ENCODE peak calls at places on chromosomes 5 and 9, in ten cellular contexts. N is NCI-H1930; F is A172; I is upper lobe of right lung; C is NAMALWA; B is stimulated activated CD4-positive, alpha-beta T cell treated with anti-CD3 and anti-CD28 coated beads, Interleukin-12 subunit alpha, Interleukin-12 subunit beta, amount 100 ng/mL, for 4 hours; G is type B pancreatic cell; Z is stimulated activated CD8-positive, alpha-beta memory T cell treated with anti-CD3 and anti-CD28 coated beads, Interleukin-7, amount 100 ng/mL, for 48 hours; R is MV-4-11; A is T-helper 1 cell. Y is an unnamed sample.

GRCh38 chr9:92489209-92489608 is 6.9 kb upstream of the ASPN start:
- DNase-seq in A (no peak), C (no peak), I (no peak), Z (no peak), N (no peak), R (no peak), F (peak; percentile 13), B (no peak), G (no peak), Y (no peak)

GRCh38 chr5:73496984-73497457 is 1.2 kb upstream of the BTF3 start:
- DNase-seq in G (no peak), B (no peak), Z (no peak), R (peak; percentile 69), I (no peak), C (peak; percentile 88), N (peak; percentile 38), F (peak; percentile 83), A (no peak), Y (peak; percentile 85)

GRCh38 chr9:117374076-117374740 is 40.6 kb downstream of the ASTN2 start:
- DNase-seq in B (no peak), C (no peak), F (no peak), G (no peak), N (no peak), R (no peak), A (no peak), Z (no peak), I (no peak), Y (no peak)

GRCh38 chr5:147567917-147568598 is 58.2 kb upstream of the DPYSL3 start:
- DNase-seq in Z (no peak), G (no peak), C (no peak), N (no peak), F (peak; percentile 99), R (no peak), I (no peak), A (no peak), B (no peak), Y (no peak)

GRCh38 chr5:173950829-173951228 is 38.1 kb upstream of the C5orf47 start:
- DNase-seq in A (no peak), G (no peak), C (no peak), B (no peak), Z (no peak), I (no peak), F (no peak), R (no peak), N (no peak), Y (no peak)

GRCh38 chr9:98121096-98121495 is 2.1 kb upstream of the TRIM14 start:
- DNase-seq in R (no peak), I (no peak), G (no peak), C (no peak), A (no peak), F (no peak), Z (no peak), B (no peak), N (no peak), Y (peak; percentile 6)

GRCh38 chr9:37209431-37210386 is 89.3 kb downstream of the ZCCHC7 start:
- DNase-seq in G (no peak), Z (no peak), R (peak; percentile 16), F (no peak), I (no peak), N (no peak), A (no peak), B (no peak), C (peak; percentile 51), Y (no peak)

GRCh38 chr9:6873862-6874261 is 116.1 kb downstream of the KDM4C start:
- DNase-seq in N (no peak), R (no peak), B (no peak), A (no peak), G (no peak), C (no peak), Z (no peak), F (no peak), I (no peak), Y (no peak)

GRCh38 chr5:116076496-116076895 is 8.3 kb upstream of the COMMD10 start:
- DNase-seq in N (no peak), B (no peak), R (peak; percentile 88), C (peak; percentile 78), F (no peak), A (no peak), I (no peak), G (no peak), Z (no peak), Y (no peak)

GRCh38 chr9:9719373-9720112 is 893.3 kb downstream of the PTPRD start:
- DNase-seq in N (no peak), G (no peak), Z (no peak), R (no peak), I (no peak), A (no peak), C (no peak), B (no peak), F (no peak), Y (no peak)

GRCh38 chr5:128770907-128771306 is 194.4 kb upstream of the SLC27A6 start:
- DNase-seq in R (peak; percentile 30), I (no peak), A (no peak), B (no peak), F (no peak), N (no peak), G (no peak), Z (no peak), C (no peak), Y (no peak)

GRCh38 chr9:90734631-90735030 is 67.0 kb upstream of the SYK start:
- DNase-seq in R (no peak), N (no peak), C (no peak), A (no peak), Z (no peak), B (no peak), G (no peak), I (no peak), F (no peak), Y (no peak)

GRCh38 chr5:77426670-77427069 is 65.4 kb downstream of the WDR41 start:
- DNase-seq in N (no peak), R (no peak), A (no peak), C (no peak), Z (no peak), F (peak; percentile 31), I (no peak), G (no peak), B (no peak), Y (no peak)

GRCh38 chr5:59673438-59674058 is 220.0 kb downstream of the PDE4D start:
- DNase-seq in A (no peak), C (peak; percentile 62), G (no peak), B (no peak), R (peak; percentile 22), N (no peak), F (peak; percentile 55), I (no peak), Z (no peak), Y (peak; percentile 41)

GRCh38 chr5:41335596-41335995 is 122.3 kb upstream of the C6 start:
- DNase-seq in I (no peak), G (no peak), Z (no peak), C (no peak), F (no peak), N (no peak), R (no peak), A (no peak), B (no peak), Y (no peak)

GRCh38 chr9:93591706-93592388 is 15.5 kb downstream of the PHF2 start:
- DNase-seq in C (no peak), Z (no peak), G (no peak), R (no peak), F (no peak), N (no peak), B (no peak), I (no peak), A (no peak), Y (no peak)

GRCh38 chr5:124825983-124826337 is 79.5 kb upstream of the ZNF608 start:
- DNase-seq in B (no peak), I (no peak), G (no peak), C (no peak), R (no peak), Z (no peak), N (no peak), A (no peak), F (no peak), Y (no peak)

GRCh38 chr9:124480621-124480981 is 26.6 kb downstream of the NR5A1 start:
- DNase-seq in R (peak; percentile 43), N (no peak), F (no peak), B (no peak), Z (no peak), I (no peak), A (no peak), G (no peak), C (peak; percentile 79), Y (no peak)

GRCh38 chr9:92611621-92612275 is 58.2 kb downstream of the IPPK start:
- DNase-seq in F (no peak), C (no peak), N (no peak), G (no peak), R (no peak), A (no peak), B (no peak), I (no peak), Z (no peak), Y (no peak)

GRCh38 chr5:36398137-36398536 is 96.4 kb upstream of the RANBP3L start:
- DNase-seq in Z (no peak), B (no peak), F (no peak), A (no peak), C (peak; percentile 46), G (no peak), N (peak; percentile 21), R (peak; percentile 45), I (no peak), Y (no peak)

GRCh38 chr9:127498298-127498697 is 47.0 kb downstream of the LRSAM1 start:
- DNase-seq in B (no peak), R (no peak), Z (no peak), A (no peak), C (no peak), N (no peak), G (no peak), F (no peak), I (no peak), Y (no peak)

GRCh38 chr5:66585291-66585690 is 10.9 kb upstream of the MAST4 start:
- DNase-seq in G (no peak), A (no peak), N (no peak), I (no peak), C (no peak), R (no peak), Z (no peak), B (no peak), F (no peak), Y (no peak)

GRCh38 chr5:132063090-132063911 is 2.8 kb downstream of the IL3 start:
- DNase-seq in F (peak; percentile 64), R (peak; percentile 78), Z (no peak), A (peak; percentile 57), I (peak; percentile 83), G (peak; percentile 82), B (peak; percentile 86), N (no peak), C (peak; percentile 74), Y (peak; percentile 23)

Y was measured in Caki2.